ENCODE peak calls at places on chromosomes 3 and 15, in ten cellular contexts. One of them, this sample, is unnamed.

GRCh38 chr3:160098261-160098908 is 109.8 kb downstream of the IL12A start:
- DNase-seq in heart left ventricle: no peak
- DNase-seq in astrocyte: no peak
- DNase-seq in OCI-LY7: no peak
- DNase-seq in MM.1S: no peak
- DNase-seq in body of pancreas: no peak
- DNase-seq in ovary: no peak
- DNase-seq in tibial artery: no peak
- DNase-seq in psoas muscle: no peak
- DNase-seq in IMR-90: no peak
- DNase-seq in this sample: peak

GRCh38 chr3:165827883-165828282 is 9.3 kb downstream of the BCHE start:
- DNase-seq in heart left ventricle: no peak
- DNase-seq in astrocyte: no peak
- DNase-seq in OCI-LY7: no peak
- DNase-seq in MM.1S: no peak
- DNase-seq in body of pancreas: no peak
- DNase-seq in ovary: no peak
- DNase-seq in tibial artery: no peak
- DNase-seq in psoas muscle: no peak
- DNase-seq in IMR-90: no peak
- DNase-seq in this sample: no peak

GRCh38 chr15:59904450-59904979 is 99.6 kb upstream of the FOXB1 start:
- DNase-seq in heart left ventricle: no peak
- DNase-seq in astrocyte: no peak
- DNase-seq in OCI-LY7: no peak
- DNase-seq in MM.1S: no peak
- DNase-seq in body of pancreas: no peak
- DNase-seq in ovary: no peak
- DNase-seq in tibial artery: no peak
- DNase-seq in psoas muscle: no peak
- DNase-seq in IMR-90: no peak
- DNase-seq in this sample: no peak

GRCh38 chr15:35705885-35706590 is 160.1 kb upstream of the DPH6 start:
- DNase-seq in heart left ventricle: peak
- DNase-seq in astrocyte: peak
- DNase-seq in OCI-LY7: no peak
- DNase-seq in MM.1S: no peak
- DNase-seq in body of pancreas: no peak
- DNase-seq in ovary: no peak
- DNase-seq in tibial artery: no peak
- DNase-seq in psoas muscle: no peak
- DNase-seq in IMR-90: peak
- DNase-seq in this sample: peak

GRCh38 chr3:183098538-183099025 is 714 bp downstream of the MCCC1 start:
- DNase-seq in heart left ventricle: no peak
- DNase-seq in astrocyte: no peak
- DNase-seq in OCI-LY7: no peak
- DNase-seq in MM.1S: peak
- DNase-seq in body of pancreas: no peak
- DNase-seq in ovary: no peak
- DNase-seq in tibial artery: no peak
- DNase-seq in psoas muscle: no peak
- DNase-seq in IMR-90: no peak
- DNase-seq in this sample: no peak

GRCh38 chr3:33032937-33033336 is 64.0 kb downstream of the GLB1 start:
- DNase-seq in heart left ventricle: no peak
- DNase-seq in astrocyte: no peak
- DNase-seq in OCI-LY7: no peak
- DNase-seq in MM.1S: no peak
- DNase-seq in body of pancreas: no peak
- DNase-seq in ovary: no peak
- DNase-seq in tibial artery: no peak
- DNase-seq in psoas muscle: no peak
- DNase-seq in IMR-90: no peak
- DNase-seq in this sample: no peak

GRCh38 chr15:80061581-80061980 is 2.1 kb downstream of the ZFAND6 start:
- DNase-seq in heart left ventricle: no peak
- DNase-seq in astrocyte: no peak
- DNase-seq in OCI-LY7: no peak
- DNase-seq in MM.1S: no peak
- DNase-seq in body of pancreas: no peak
- DNase-seq in ovary: no peak
- DNase-seq in tibial artery: no peak
- DNase-seq in psoas muscle: no peak
- DNase-seq in IMR-90: peak
- DNase-seq in this sample: peak

GRCh38 chr3:105513886-105514285 is 147.2 kb downstream of the ALCAM start:
- DNase-seq in heart left ventricle: no peak
- DNase-seq in astrocyte: peak
- DNase-seq in OCI-LY7: no peak
- DNase-seq in MM.1S: no peak
- DNase-seq in body of pancreas: no peak
- DNase-seq in ovary: no peak
- DNase-seq in tibial artery: no peak
- DNase-seq in psoas muscle: no peak
- DNase-seq in IMR-90: no peak
- DNase-seq in this sample: no peak

GRCh38 chr3:127787071-127787490 is 35.2 kb downstream of the MGLL start:
- DNase-seq in heart left ventricle: peak
- DNase-seq in astrocyte: no peak
- DNase-seq in OCI-LY7: no peak
- DNase-seq in MM.1S: no peak
- DNase-seq in body of pancreas: no peak
- DNase-seq in ovary: no peak
- DNase-seq in tibial artery: peak
- DNase-seq in psoas muscle: peak
- DNase-seq in IMR-90: no peak
- DNase-seq in this sample: peak

GRCh38 chr3:113249111-113249510 is 37.8 kb downstream of the BOC start:
- DNase-seq in heart left ventricle: no peak
- DNase-seq in astrocyte: peak
- DNase-seq in OCI-LY7: no peak
- DNase-seq in MM.1S: no peak
- DNase-seq in body of pancreas: no peak
- DNase-seq in ovary: no peak
- DNase-seq in tibial artery: no peak
- DNase-seq in psoas muscle: peak
- DNase-seq in IMR-90: peak
- DNase-seq in this sample: peak

GRCh38 chr3:104388624-104389023 is 978.1 kb upstream of the ALCAM start:
- DNase-seq in heart left ventricle: no peak
- DNase-seq in astrocyte: peak
- DNase-seq in OCI-LY7: no peak
- DNase-seq in MM.1S: peak
- DNase-seq in body of pancreas: no peak
- DNase-seq in ovary: no peak
- DNase-seq in tibial artery: no peak
- DNase-seq in psoas muscle: no peak
- DNase-seq in IMR-90: peak
- DNase-seq in this sample: peak

GRCh38 chr15:62327386-62327785 is 162.3 kb upstream of the C2CD4B start:
- DNase-seq in heart left ventricle: no peak
- DNase-seq in astrocyte: no peak
- DNase-seq in OCI-LY7: no peak
- DNase-seq in MM.1S: no peak
- DNase-seq in body of pancreas: no peak
- DNase-seq in ovary: no peak
- DNase-seq in tibial artery: no peak
- DNase-seq in psoas muscle: no peak
- DNase-seq in IMR-90: no peak
- DNase-seq in this sample: no peak

GRCh38 chr3:46866720-46867549 is 3.7 kb upstream of the MYL3 start:
- DNase-seq in heart left ventricle: peak
- DNase-seq in astrocyte: peak
- DNase-seq in OCI-LY7: peak
- DNase-seq in MM.1S: peak
- DNase-seq in body of pancreas: peak
- DNase-seq in ovary: peak
- DNase-seq in tibial artery: peak
- DNase-seq in psoas muscle: peak
- DNase-seq in IMR-90: peak
- DNase-seq in this sample: peak

GRCh38 chr3:130442284-130442683 is 74.7 kb upstream of the COL6A6 start:
- DNase-seq in heart left ventricle: no peak
- DNase-seq in astrocyte: no peak
- DNase-seq in OCI-LY7: no peak
- DNase-seq in MM.1S: no peak
- DNase-seq in body of pancreas: no peak
- DNase-seq in ovary: no peak
- DNase-seq in tibial artery: no peak
- DNase-seq in psoas muscle: no peak
- DNase-seq in IMR-90: no peak
- DNase-seq in this sample: no peak

GRCh38 chr15:40010681-40011080 is 28.3 kb downstream of the SRP14 start:
- DNase-seq in heart left ventricle: no peak
- DNase-seq in astrocyte: peak
- DNase-seq in OCI-LY7: no peak
- DNase-seq in MM.1S: no peak
- DNase-seq in body of pancreas: no peak
- DNase-seq in ovary: no peak
- DNase-seq in tibial artery: no peak
- DNase-seq in psoas muscle: peak
- DNase-seq in IMR-90: peak
- DNase-seq in this sample: peak
- H3K4me3 ChIP-seq in heart left ventricle: no peak
- H3K4me3 ChIP-seq in astrocyte: no peak
- H3K4me3 ChIP-seq in OCI-LY7: no peak
- H3K4me3 ChIP-seq in MM.1S: no peak
- H3K4me3 ChIP-seq in body of pancreas: no peak
- H3K4me3 ChIP-seq in ovary: no peak
- H3K4me3 ChIP-seq in tibial artery: no peak
- H3K4me3 ChIP-seq in psoas muscle: no peak
- H3K4me3 ChIP-seq in IMR-90: no peak
- H3K4me3 ChIP-seq in this sample: no peak

GRCh38 chr15:99365232-99365631 is 114.0 kb downstream of the LRRC28 start:
- DNase-seq in heart left ventricle: no peak
- DNase-seq in astrocyte: no peak
- DNase-seq in OCI-LY7: no peak
- DNase-seq in MM.1S: peak
- DNase-seq in body of pancreas: no peak
- DNase-seq in ovary: no peak
- DNase-seq in tibial artery: no peak
- DNase-seq in psoas muscle: no peak
- DNase-seq in IMR-90: no peak
- DNase-seq in this sample: no peak

GRCh38 chr15:99366013-99366412 is 114.7 kb downstream of the LRRC28 start:
- DNase-seq in heart left ventricle: no peak
- DNase-seq in astrocyte: no peak
- DNase-seq in OCI-LY7: no peak
- DNase-seq in MM.1S: no peak
- DNase-seq in body of pancreas: no peak
- DNase-seq in ovary: no peak
- DNase-seq in tibial artery: no peak
- DNase-seq in psoas muscle: no peak
- DNase-seq in IMR-90: no peak
- DNase-seq in this sample: no peak

GRCh38 chr15:99359760-99360159 is 108.5 kb downstream of the LRRC28 start:
- DNase-seq in heart left ventricle: no peak
- DNase-seq in astrocyte: no peak
- DNase-seq in OCI-LY7: no peak
- DNase-seq in MM.1S: no peak
- DNase-seq in body of pancreas: no peak
- DNase-seq in ovary: no peak
- DNase-seq in tibial artery: no peak
- DNase-seq in psoas muscle: no peak
- DNase-seq in IMR-90: no peak
- DNase-seq in this sample: no peak

GRCh38 chr15:99361541-99362185 is 110.4 kb downstream of the LRRC28 start:
- DNase-seq in heart left ventricle: no peak
- DNase-seq in astrocyte: no peak
- DNase-seq in OCI-LY7: peak
- DNase-seq in MM.1S: no peak
- DNase-seq in body of pancreas: no peak
- DNase-seq in ovary: no peak
- DNase-seq in tibial artery: no peak
- DNase-seq in psoas muscle: no peak
- DNase-seq in IMR-90: peak
- DNase-seq in this sample: peak
- TF ChIP-seq CTCF in heart left ventricle: peak
- TF ChIP-seq CTCF in astrocyte: peak
- TF ChIP-seq CTCF in OCI-LY7: peak
- TF ChIP-seq CTCF in MM.1S: peak
- TF ChIP-seq CTCF in body of pancreas: no peak
- TF ChIP-seq CTCF in ovary: no peak
- TF ChIP-seq CTCF in tibial artery: peak
- TF ChIP-seq CTCF in psoas muscle: peak
- TF ChIP-seq CTCF in IMR-90: peak
- TF ChIP-seq CTCF in this sample: peak

GRCh38 chr15:88987951-88988671 is 74.9 kb upstream of the MFGE8 start:
- DNase-seq in heart left ventricle: no peak
- DNase-seq in astrocyte: peak
- DNase-seq in OCI-LY7: no peak
- DNase-seq in MM.1S: no peak
- DNase-seq in body of pancreas: no peak
- DNase-seq in ovary: no peak
- DNase-seq in tibial artery: no peak
- DNase-seq in psoas muscle: no peak
- DNase-seq in IMR-90: peak
- DNase-seq in this sample: no peak

GRCh38 chr15:88987590-88987950 is 74.4 kb upstream of the MFGE8 start:
- DNase-seq in heart left ventricle: no peak
- DNase-seq in astrocyte: no peak
- DNase-seq in OCI-LY7: no peak
- DNase-seq in MM.1S: no peak
- DNase-seq in body of pancreas: no peak
- DNase-seq in ovary: no peak
- DNase-seq in tibial artery: no peak
- DNase-seq in psoas muscle: no peak
- DNase-seq in IMR-90: no peak
- DNase-seq in this sample: no peak

GRCh38 chr15:88986949-88987589 is 73.9 kb upstream of the MFGE8 start:
- DNase-seq in heart left ventricle: no peak
- DNase-seq in astrocyte: no peak
- DNase-seq in OCI-LY7: no peak
- DNase-seq in MM.1S: no peak
- DNase-seq in body of pancreas: no peak
- DNase-seq in ovary: no peak
- DNase-seq in tibial artery: no peak
- DNase-seq in psoas muscle: no peak
- DNase-seq in IMR-90: no peak
- DNase-seq in this sample: no peak

GRCh38 chr15:88990185-88990679 is 77.1 kb upstream of the MFGE8 start:
- DNase-seq in heart left ventricle: no peak
- DNase-seq in astrocyte: no peak
- DNase-seq in OCI-LY7: no peak
- DNase-seq in MM.1S: no peak
- DNase-seq in body of pancreas: no peak
- DNase-seq in ovary: no peak
- DNase-seq in tibial artery: no peak
- DNase-seq in psoas muscle: no peak
- DNase-seq in IMR-90: no peak
- DNase-seq in this sample: no peak

GRCh38 chr15:88989578-88989977 is 76.4 kb upstream of the MFGE8 start:
- DNase-seq in heart left ventricle: no peak
- DNase-seq in astrocyte: peak
- DNase-seq in OCI-LY7: no peak
- DNase-seq in MM.1S: no peak
- DNase-seq in body of pancreas: no peak
- DNase-seq in ovary: no peak
- DNase-seq in tibial artery: no peak
- DNase-seq in psoas muscle: no peak
- DNase-seq in IMR-90: peak
- DNase-seq in this sample: peak
- H3K4me3 ChIP-seq in heart left ventricle: no peak
- H3K4me3 ChIP-seq in astrocyte: peak
- H3K4me3 ChIP-seq in OCI-LY7: no peak
- H3K4me3 ChIP-seq in MM.1S: no peak
- H3K4me3 ChIP-seq in body of pancreas: no peak
- H3K4me3 ChIP-seq in ovary: no peak
- H3K4me3 ChIP-seq in tibial artery: no peak
- H3K4me3 ChIP-seq in psoas muscle: no peak
- H3K4me3 ChIP-seq in IMR-90: peak
- H3K4me3 ChIP-seq in this sample: no peak

GRCh38 chr15:81357178-81357686 is 16.8 kb downstream of the TMC3 start:
- DNase-seq in heart left ventricle: no peak
- DNase-seq in astrocyte: no peak
- DNase-seq in OCI-LY7: no peak
- DNase-seq in MM.1S: no peak
- DNase-seq in body of pancreas: no peak
- DNase-seq in ovary: no peak
- DNase-seq in tibial artery: no peak
- DNase-seq in psoas muscle: no peak
- DNase-seq in IMR-90: no peak
- DNase-seq in this sample: no peak
- TF ChIP-seq CTCF in heart left ventricle: no peak
- TF ChIP-seq CTCF in astrocyte: no peak
- TF ChIP-seq CTCF in OCI-LY7: peak
- TF ChIP-seq CTCF in MM.1S: peak
- TF ChIP-seq CTCF in body of pancreas: no peak
- TF ChIP-seq CTCF in ovary: no peak
- TF ChIP-seq CTCF in tibial artery: no peak
- TF ChIP-seq CTCF in psoas muscle: no peak
- TF ChIP-seq CTCF in IMR-90: no peak
- TF ChIP-seq CTCF in this sample: peak

This sample was measured in fibroblast of the aortic adventitia.